ENCODE peak calls at places on chromosome 14, in eight cellular contexts. T, H, K, S, F, E, X and V are unnamed samples.

GRCh38 chr14:29724991-29725390 is 202.7 kb downstream of the PRKD1 start:
- DNase-seq in T (no peak), H (no peak), K (peak; percentile 74), S (no peak), F (peak; percentile 49), E (no peak), X (peak; percentile 66), V (no peak)

GRCh38 chr14:96752594-96752993 is 44.6 kb upstream of the VRK1 start:
- DNase-seq in T (no peak), H (no peak), K (no peak), S (no peak), F (peak; percentile 1), E (no peak), X (no peak), V (no peak)

GRCh38 chr14:35286707-35287106 is 5.5 kb upstream of the PSMA6 start:
- DNase-seq in T (no peak), H (no peak), K (no peak), S (no peak), F (no peak), E (no peak), X (no peak), V (no peak)

GRCh38 chr14:50978888-50979287 is 34.6 kb upstream of the PYGL start:
- DNase-seq in T (no peak), H (no peak), K (no peak), S (no peak), F (no peak), E (no peak), X (no peak), V (no peak)

GRCh38 chr14:73795974-73796373 is 55.7 kb upstream of the PTGR2 start:
- DNase-seq in T (no peak), H (peak; percentile 73), K (no peak), S (no peak), F (peak; percentile 93), E (no peak), X (peak; percentile 54), V (no peak)

GRCh38 chr14:89543420-89543790 is 126.4 kb upstream of the FOXN3 start:
- DNase-seq in T (no peak), H (no peak), K (peak; percentile 58), S (no peak), F (peak; percentile 57), E (no peak), X (peak; percentile 61), V (peak; percentile 67)

GRCh38 chr14:21486640-21487087 is 9.7 kb downstream of the TOX4 start:
- DNase-seq in T (no peak), H (no peak), K (no peak), S (no peak), F (peak; percentile 81), E (peak; percentile 44), X (no peak), V (no peak)

GRCh38 chr14:50000215-50001145 is 107.6 kb downstream of the ARF6 start:
- DNase-seq in T (peak; percentile 71), H (peak; percentile 53), K (peak; percentile 41), S (peak; percentile 41), F (peak; percentile 94), E (no peak), X (peak; percentile 40), V (no peak)

GRCh38 chr14:79028281-79028680 is 858.1 kb downstream of the NRXN3 start:
- DNase-seq in T (no peak), H (no peak), K (no peak), S (no peak), F (no peak), E (no peak), X (no peak), V (no peak)

GRCh38 chr14:61197416-61197815 is 83.7 kb downstream of the TMEM30B start:
- DNase-seq in T (no peak), H (no peak), K (no peak), S (no peak), F (no peak), E (no peak), X (no peak), V (no peak)

GRCh38 chr14:24613241-24613640 is 3.8 kb upstream of the GZMH start:
- DNase-seq in T (no peak), H (no peak), K (no peak), S (no peak), F (no peak), E (no peak), X (no peak), V (no peak)

GRCh38 chr14:99562848-99563748 is 40.9 kb downstream of the CCDC85C start:
- DNase-seq in T (no peak), H (peak; percentile 95), K (peak; percentile 96), S (peak; percentile 79), F (peak; percentile 89), E (peak; percentile 39), X (peak; percentile 97), V (peak; percentile 79)

GRCh38 chr14:93305708-93306418 is 27.0 kb downstream of the BTBD7 start:
- DNase-seq in T (no peak), H (no peak), K (no peak), S (no peak), F (no peak), E (no peak), X (no peak), V (no peak)

DNA sequence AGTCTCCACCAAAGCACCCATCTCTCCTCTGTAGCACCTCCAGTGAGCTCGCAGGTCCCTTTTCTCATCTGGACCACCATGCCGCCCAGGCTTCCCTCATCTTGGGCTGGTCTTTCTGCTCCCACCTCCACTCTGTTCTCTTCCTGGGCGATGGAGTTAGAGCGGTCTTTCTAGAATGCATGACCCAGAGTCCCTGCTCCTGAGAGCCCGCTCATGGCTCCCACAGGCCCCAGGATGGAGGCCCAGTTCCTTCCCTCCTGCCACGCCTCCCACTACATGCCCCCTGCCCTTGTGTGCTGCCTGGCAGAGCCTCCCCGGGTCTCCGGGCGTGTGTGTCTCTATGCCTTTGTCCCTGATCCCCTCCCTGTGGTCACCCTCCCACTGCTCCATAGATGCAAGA is 100.7 kb upstream of the RTL1 start:
- DNase-seq in T (no peak), H (no peak), K (no peak), S (no peak), F (no peak), E (no peak), X (no peak), V (no peak)
- TF ChIP-seq CTCF in T (no peak), H (no peak), K (no peak), S (no peak), F (no peak), E (no peak), X (no peak), V (no peak)

GRCh38 chr14:23182372-23183014 is 967 bp downstream of the SLC7A8 start:
- DNase-seq in T (peak; percentile 40), H (no peak), K (peak; percentile 94), S (peak; percentile 86), F (no peak), E (no peak), X (peak; percentile 62), V (peak; percentile 74)

GRCh38 chr14:23183479-23183878 is at the start of gene SLC7A8:
- DNase-seq in T (peak; percentile 47), H (peak; percentile 58), K (peak; percentile 78), S (peak; percentile 79), F (no peak), E (no peak), X (peak; percentile 66), V (peak; percentile 84)

GRCh38 chr14:23181453-23181852 is 2.0 kb downstream of the SLC7A8 start:
- DNase-seq in T (no peak), H (no peak), K (no peak), S (peak; percentile 48), F (no peak), E (no peak), X (no peak), V (no peak)

GRCh38 chr14:23183076-23183475 is 384 bp downstream of the SLC7A8 start:
- DNase-seq in T (no peak), H (no peak), K (peak; percentile 27), S (no peak), F (no peak), E (no peak), X (no peak), V (no peak)

GRCh38 chr14:23181946-23182345 is 1.5 kb downstream of the SLC7A8 start:
- DNase-seq in T (no peak), H (no peak), K (peak; percentile 36), S (no peak), F (no peak), E (no peak), X (no peak), V (no peak)
- H3K4me3 ChIP-seq in T (peak overlapping the region; percentile 83), H (no peak overlapping the region), K (peak overlapping the region; percentile 68), S (peak overlapping the region; percentile 51), F (no peak overlapping the region), E (no peak overlapping the region), X (no peak overlapping the region), V (peak overlapping the region; percentile 78)

GRCh38 chr14:52551696-52552062 is 626 bp downstream of the TXNDC16 start:
- DNase-seq in T (no peak), H (no peak), K (no peak), S (peak; percentile 38), F (peak; percentile 30), E (no peak), X (no peak), V (no peak)
- H3K27ac ChIP-seq in T (peak overlapping the region; percentile 75), H (peak overlapping the region; percentile 85), K (peak overlapping the region; percentile 76), S (peak overlapping the region; percentile 96), F (peak overlapping the region; percentile 65), E (no peak overlapping the region), X (peak overlapping the region; percentile 85), V (peak overlapping the region; percentile 76)

DNA sequence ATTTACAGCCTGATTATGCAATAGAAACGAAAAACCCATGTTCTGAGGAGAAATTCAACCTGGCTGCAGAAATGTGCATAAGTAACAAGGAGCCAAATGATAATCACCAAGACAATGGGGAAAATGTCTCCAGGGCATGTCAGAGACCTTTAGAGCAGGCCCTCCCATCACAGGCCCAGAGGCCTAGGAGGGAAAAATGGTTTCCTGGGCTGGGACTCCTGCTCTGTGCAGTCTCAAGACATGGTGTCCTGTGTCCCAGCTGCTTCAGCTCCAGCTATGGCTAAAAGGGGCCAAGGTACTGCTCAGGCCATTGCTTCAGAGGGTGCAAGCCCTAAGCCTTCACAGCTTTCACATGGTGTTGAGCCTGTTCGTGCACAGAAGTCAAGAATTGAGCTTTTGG is 156.0 kb downstream of the SLC35F4 start:
- DNase-seq in T (no peak), H (no peak), K (no peak), S (no peak), F (no peak), E (no peak), X (no peak), V (no peak)
- TF ChIP-seq CTCF in T (no peak), H (no peak), K (no peak), S (no peak), F (no peak), E (no peak), X (no peak), V (no peak)

GRCh38 chr14:105496831-105497591 is 6.0 kb downstream of the TEDC1 start:
- DNase-seq in T (no peak), H (peak; percentile 74), K (no peak), S (no peak), F (no peak), E (no peak), X (no peak), V (no peak)
- H3K4me3 ChIP-seq in T (no peak overlapping the region), H (no peak overlapping the region), K (no peak overlapping the region), S (no peak overlapping the region), F (no peak overlapping the region), E (no peak overlapping the region), X (no peak overlapping the region), V (no peak overlapping the region)

GRCh38 chr14:22772725-22773124 is 6.2 kb downstream of the OXA1L start:
- DNase-seq in T (no peak), H (peak; percentile 13), K (no peak), S (no peak), F (no peak), E (no peak), X (no peak), V (no peak)
- H3K27ac ChIP-seq in T (no peak overlapping the region), H (no peak overlapping the region), K (no peak overlapping the region), S (no peak overlapping the region), F (no peak overlapping the region), E (no peak overlapping the region), X (no peak overlapping the region), V (no peak overlapping the region)

GRCh38 chr14:83071888-83072501 is 1538.3 kb upstream of the SEL1L start:
- DNase-seq in T (no peak), H (no peak), K (peak; percentile 73), S (no peak), F (no peak), E (no peak), X (no peak), V (no peak)
- TF ChIP-seq CTCF in T (no peak), H (peak; percentile 43), K (peak; percentile 74), S (no peak), F (peak; percentile 32), E (peak; percentile 32), X (peak; percentile 43), V (no peak)